ENCODE peak calls at places on chromosomes 13 and 19, in nine cellular contexts. V, F, X, C, M, T, A, N and P are unnamed samples.

GRCh38 chr19:42178791-42179500 is 38.5 kb downstream of the DEDD2 start:
- DNase-seq in V (no peak), F (no peak), X (no peak), C (no peak), M (peak; percentile 76), T (no peak), A (no peak), N (no peak), P (peak; percentile 55)

GRCh38 chr13:94662274-94662945 is 49.9 kb downstream of the SOX21 start:
- DNase-seq in V (no peak), F (no peak), X (no peak), C (no peak), M (peak; percentile 45), T (no peak), A (no peak), N (no peak), P (no peak)

GRCh38 chr13:40993119-40993518 is 26.0 kb downstream of the ELF1 start:
- DNase-seq in V (no peak), F (no peak), X (no peak), C (peak; percentile 26), M (no peak), T (no peak), A (no peak), N (no peak), P (no peak)

GRCh38 chr13:33678084-33678483 is 139.9 kb upstream of the RFC3 start:
- DNase-seq in V (no peak), F (no peak), X (no peak), C (no peak), M (peak; percentile 29), T (no peak), A (no peak), N (no peak), P (peak; percentile 23)

GRCh38 chr13:41654800-41655199 is 197.4 kb downstream of the RGCC start:
- DNase-seq in V (no peak), F (no peak), X (no peak), C (no peak), M (no peak), T (no peak), A (no peak), N (no peak), P (no peak)

GRCh38 chr13:113445791-113446487 is 7.3 kb downstream of the ADPRHL1 start:
- DNase-seq in V (no peak), F (no peak), X (peak; percentile 60), C (peak; percentile 38), M (no peak), T (no peak), A (no peak), N (no peak), P (no peak)

GRCh38 chr13:98216135-98216565 is 39.1 kb upstream of the RNF113B start:
- DNase-seq in V (no peak), F (peak; percentile 92), X (no peak), C (peak; percentile 65), M (no peak), T (no peak), A (peak; percentile 92), N (no peak), P (no peak)

GRCh38 chr13:73954808-73955207 is 179.4 kb downstream of the KLF12 start:
- DNase-seq in V (no peak), F (no peak), X (no peak), C (no peak), M (no peak), T (no peak), A (no peak), N (no peak), P (no peak)

GRCh38 chr19:18091217-18091608 is 4.5 kb upstream of the IL12RB1 start:
- DNase-seq in V (no peak), F (no peak), X (peak; percentile 68), C (peak; percentile 74), M (peak; percentile 60), T (peak; percentile 67), A (no peak), N (no peak), P (no peak)

GRCh38 chr13:73335226-73335625 is 276.4 kb downstream of the KLF5 start:
- DNase-seq in V (peak; percentile 23), F (peak; percentile 91), X (no peak), C (no peak), M (no peak), T (no peak), A (peak; percentile 69), N (no peak), P (no peak)

GRCh38 chr13:88223958-88224357 is 552.8 kb downstream of the SLITRK5 start:
- DNase-seq in V (no peak), F (no peak), X (no peak), C (no peak), M (no peak), T (no peak), A (no peak), N (no peak), P (no peak)

GRCh38 chr13:44768233-44768632 is 192.1 kb upstream of the TSC22D1 start:
- DNase-seq in V (no peak), F (no peak), X (peak; percentile 48), C (no peak), M (no peak), T (peak; percentile 10), A (no peak), N (no peak), P (no peak)

GRCh38 chr19:44692379-44692721 is 6.6 kb upstream of the CEACAM16 start:
- DNase-seq in V (no peak), F (no peak), X (no peak), C (no peak), M (no peak), T (no peak), A (no peak), N (no peak), P (no peak)

GRCh38 chr19:3507371-3508120 is 1.4 kb downstream of the FZR1 start:
- DNase-seq in V (no peak), F (peak; percentile 30), X (no peak), C (no peak), M (peak; percentile 57), T (no peak), A (no peak), N (no peak), P (peak; percentile 34)

GRCh38 chr13:72043361-72043760 is 176.4 kb upstream of the DACH1 start:
- DNase-seq in V (no peak), F (no peak), X (no peak), C (no peak), M (no peak), T (no peak), A (no peak), N (no peak), P (no peak)

GRCh38 chr13:44259045-44260042 is 114.3 kb upstream of the SERP2 start:
- DNase-seq in V (no peak), F (peak; percentile 56), X (peak; percentile 64), C (no peak), M (peak; percentile 60), T (peak; percentile 69), A (no peak), N (no peak), P (no peak)

GRCh38 chr19:42176649-42176989 is 40.9 kb downstream of the DEDD2 start:
- DNase-seq in V (no peak), F (no peak), X (peak; percentile 52), C (no peak), M (peak; percentile 45), T (no peak), A (no peak), N (no peak), P (peak; percentile 51)

GRCh38 chr19:2602391-2603181 is 99.9 kb downstream of the GNG7 start:
- DNase-seq in V (peak; percentile 93), F (peak; percentile 73), X (no peak), C (peak; percentile 96), M (no peak), T (no peak), A (peak; percentile 95), N (peak; percentile 77), P (no peak)

GRCh38 chr13:37680137-37680536 is 81.6 kb upstream of the POSTN start:
- DNase-seq in V (no peak), F (no peak), X (no peak), C (no peak), M (no peak), T (no peak), A (no peak), N (no peak), P (no peak)

GRCh38 chr19:5661483-5661882 is 18.8 kb downstream of the MICOS13 start:
- DNase-seq in V (no peak), F (no peak), X (no peak), C (peak; percentile 53), M (no peak), T (no peak), A (no peak), N (no peak), P (no peak)

GRCh38 chr13:54489359-54489758 is 1460.7 kb downstream of the OLFM4 start:
- DNase-seq in V (no peak), F (no peak), X (no peak), C (no peak), M (no peak), T (no peak), A (no peak), N (no peak), P (no peak)

GRCh38 chr13:91406619-91407018 is 8.2 kb downstream of the GPC5 start:
- DNase-seq in V (no peak), F (peak; percentile 40), X (peak; percentile 52), C (no peak), M (peak; percentile 87), T (no peak), A (no peak), N (no peak), P (peak; percentile 18)

GRCh38 chr13:42561752-42562467 is 12.0 kb upstream of the TNFSF11 start:
- DNase-seq in V (no peak), F (peak; percentile 25), X (no peak), C (no peak), M (no peak), T (no peak), A (peak; percentile 23), N (no peak), P (no peak)

GRCh38 chr13:31697290-31697689 is 42.0 kb upstream of the RXFP2 start:
- DNase-seq in V (no peak), F (peak; percentile 10), X (no peak), C (no peak), M (no peak), T (no peak), A (peak; percentile 16), N (no peak), P (no peak)